ENCODE peak calls at places on chromosomes 6 and 20, in nine cellular contexts. One of them, this sample, is unnamed.

GRCh38 chr6:53718597-53719460 is 53.3 kb upstream of the KLHL31 start:
- DNase-seq in GM03348: peak; percentile 76
- DNase-seq in stimulated activated CD4-positive, alpha-beta T cell treated with anti-CD3 and anti-CD28 coated beads, TNF-alpha, amount 100 ng/mL, for 1 hour: no peak
- DNase-seq in GM19239: peak; percentile 53
- DNase-seq in activated naive CD8-positive, alpha-beta T cell treated with anti-CD3 and anti-CD28 coated beads, Interleukin-2, amount 50 U/mL, for 24 hours: peak; percentile 5
- DNase-seq in NCI-H1417: peak; percentile 72
- DNase-seq in A172: peak; percentile 68
- DNase-seq in HT1080: peak; percentile 51
- DNase-seq in right cardiac atrium: no peak
- DNase-seq in this sample: peak; percentile 41

GRCh38 chr6:140318408-140318807 is 944.0 kb upstream of the CITED2 start:
- DNase-seq in stimulated activated CD4-positive, alpha-beta T cell treated with anti-CD3 and anti-CD28 coated beads, TNF-alpha, amount 100 ng/mL, for 1 hour: no peak
- DNase-seq in NCI-H1417: no peak
- DNase-seq in GM03348: no peak
- DNase-seq in activated naive CD8-positive, alpha-beta T cell treated with anti-CD3 and anti-CD28 coated beads, Interleukin-2, amount 50 U/mL, for 24 hours: no peak
- DNase-seq in HT1080: no peak
- DNase-seq in GM19239: no peak
- DNase-seq in right cardiac atrium: no peak
- DNase-seq in A172: no peak
- DNase-seq in this sample: no peak

GRCh38 chr20:49186535-49187329 is 1.4 kb downstream of the STAU1 start:
- DNase-seq in stimulated activated CD4-positive, alpha-beta T cell treated with anti-CD3 and anti-CD28 coated beads, TNF-alpha, amount 100 ng/mL, for 1 hour: peak; percentile 33
- DNase-seq in NCI-H1417: no peak
- DNase-seq in right cardiac atrium: peak; percentile 46
- DNase-seq in GM19239: peak; percentile 49
- DNase-seq in activated naive CD8-positive, alpha-beta T cell treated with anti-CD3 and anti-CD28 coated beads, Interleukin-2, amount 50 U/mL, for 24 hours: peak; percentile 64
- DNase-seq in HT1080: peak; percentile 40
- DNase-seq in GM03348: peak; percentile 65
- DNase-seq in A172: peak; percentile 23
- DNase-seq in this sample: peak; percentile 39

GRCh38 chr6:52741872-52742271 is 21.4 kb downstream of the GSTA2 start:
- DNase-seq in NCI-H1417: no peak
- DNase-seq in GM03348: no peak
- DNase-seq in right cardiac atrium: no peak
- DNase-seq in A172: peak; percentile 12
- DNase-seq in GM19239: no peak
- DNase-seq in activated naive CD8-positive, alpha-beta T cell treated with anti-CD3 and anti-CD28 coated beads, Interleukin-2, amount 50 U/mL, for 24 hours: no peak
- DNase-seq in HT1080: no peak
- DNase-seq in stimulated activated CD4-positive, alpha-beta T cell treated with anti-CD3 and anti-CD28 coated beads, TNF-alpha, amount 100 ng/mL, for 1 hour: no peak
- DNase-seq in this sample: no peak

GRCh38 chr6:106177786-106178185 is 91.7 kb downstream of the PRDM1 start:
- DNase-seq in stimulated activated CD4-positive, alpha-beta T cell treated with anti-CD3 and anti-CD28 coated beads, TNF-alpha, amount 100 ng/mL, for 1 hour: no peak
- DNase-seq in HT1080: no peak
- DNase-seq in GM03348: no peak
- DNase-seq in A172: no peak
- DNase-seq in right cardiac atrium: no peak
- DNase-seq in NCI-H1417: no peak
- DNase-seq in activated naive CD8-positive, alpha-beta T cell treated with anti-CD3 and anti-CD28 coated beads, Interleukin-2, amount 50 U/mL, for 24 hours: no peak
- DNase-seq in GM19239: no peak
- DNase-seq in this sample: no peak

GRCh38 chr6:31271641-31272357 is at the start of gene HLA-C:
- DNase-seq in NCI-H1417: peak; percentile 83
- DNase-seq in A172: peak; percentile 96
- DNase-seq in stimulated activated CD4-positive, alpha-beta T cell treated with anti-CD3 and anti-CD28 coated beads, TNF-alpha, amount 100 ng/mL, for 1 hour: peak; percentile 82
- DNase-seq in HT1080: peak; percentile 85
- DNase-seq in GM19239: peak; percentile 68
- DNase-seq in GM03348: peak; percentile 96
- DNase-seq in activated naive CD8-positive, alpha-beta T cell treated with anti-CD3 and anti-CD28 coated beads, Interleukin-2, amount 50 U/mL, for 24 hours: peak; percentile 83
- DNase-seq in right cardiac atrium: peak; percentile 91
- DNase-seq in this sample: peak; percentile 97

GRCh38 chr6:155185544-155185943 is 78.3 kb upstream of the CLDN20 start:
- DNase-seq in A172: peak; percentile 89
- DNase-seq in activated naive CD8-positive, alpha-beta T cell treated with anti-CD3 and anti-CD28 coated beads, Interleukin-2, amount 50 U/mL, for 24 hours: peak; percentile 36
- DNase-seq in HT1080: peak; percentile 27
- DNase-seq in right cardiac atrium: no peak
- DNase-seq in GM03348: peak; percentile 31
- DNase-seq in GM19239: no peak
- DNase-seq in NCI-H1417: peak; percentile 5
- DNase-seq in stimulated activated CD4-positive, alpha-beta T cell treated with anti-CD3 and anti-CD28 coated beads, TNF-alpha, amount 100 ng/mL, for 1 hour: no peak
- DNase-seq in this sample: no peak

GRCh38 chr6:51004380-51004779 is 185.7 kb downstream of the TFAP2B start:
- DNase-seq in GM19239: no peak
- DNase-seq in NCI-H1417: no peak
- DNase-seq in right cardiac atrium: no peak
- DNase-seq in HT1080: no peak
- DNase-seq in GM03348: no peak
- DNase-seq in activated naive CD8-positive, alpha-beta T cell treated with anti-CD3 and anti-CD28 coated beads, Interleukin-2, amount 50 U/mL, for 24 hours: no peak
- DNase-seq in A172: no peak
- DNase-seq in stimulated activated CD4-positive, alpha-beta T cell treated with anti-CD3 and anti-CD28 coated beads, TNF-alpha, amount 100 ng/mL, for 1 hour: no peak
- DNase-seq in this sample: no peak

GRCh38 chr6:57097596-57097995 is 7.6 kb downstream of the ZNF451 start:
- DNase-seq in activated naive CD8-positive, alpha-beta T cell treated with anti-CD3 and anti-CD28 coated beads, Interleukin-2, amount 50 U/mL, for 24 hours: no peak
- DNase-seq in GM03348: peak; percentile 41
- DNase-seq in A172: no peak
- DNase-seq in NCI-H1417: no peak
- DNase-seq in stimulated activated CD4-positive, alpha-beta T cell treated with anti-CD3 and anti-CD28 coated beads, TNF-alpha, amount 100 ng/mL, for 1 hour: no peak
- DNase-seq in HT1080: no peak
- DNase-seq in GM19239: no peak
- DNase-seq in right cardiac atrium: no peak
- DNase-seq in this sample: no peak